ENCODE peak calls at places on chromosome 13, in ten cellular contexts. C, J, P, Y, D, Q, X, Z, E and R are unnamed samples.

GRCh38 chr13:51243832-51244231 is 21.6 kb downstream of the FAM124A start:
- DNase-seq in Y (no peak), C (no peak), E (no peak), X (no peak), J (no peak), D (no peak), P (no peak), Q (peak), Z (no peak), R (no peak)

GRCh38 chr13:58855283-58855682 is 1223.7 kb downstream of the PCDH17 start:
- DNase-seq in D (no peak), E (no peak), X (no peak), Z (no peak), P (peak), Y (no peak), Q (no peak), J (no peak), C (peak), R (no peak)

GRCh38 chr13:26037302-26037701 is 14.5 kb downstream of the SHISA2 start:
- DNase-seq in Y (no peak), J (no peak), P (no peak), Z (no peak), E (no peak), D (no peak), X (peak), C (no peak), Q (peak), R (no peak)

GRCh38 chr13:64753606-64754005 is 2476.5 kb downstream of the PCDH9 start:
- DNase-seq in X (no peak), Y (no peak), J (no peak), C (peak), D (no peak), E (peak), P (no peak), Z (no peak), Q (no peak), R (no peak)

GRCh38 chr13:109575821-109576220 is 210.6 kb downstream of the IRS2 start:
- DNase-seq in Y (no peak), E (no peak), C (no peak), Q (no peak), D (no peak), J (no peak), X (no peak), Z (no peak), P (no peak), R (no peak)

GRCh38 chr13:105272660-105273631 is 1262.5 kb downstream of the EFNB2 start:
- DNase-seq in Q (no peak), P (no peak), E (no peak), X (peak), D (no peak), Z (no peak), Y (no peak), J (no peak), C (no peak), R (no peak)

GRCh38 chr13:73018336-73018735 is 40.5 kb upstream of the KLF5 start:
- DNase-seq in Q (no peak), J (no peak), E (peak), Y (no peak), P (peak), X (no peak), Z (no peak), D (no peak), C (no peak), R (no peak)

GRCh38 chr13:66775196-66775595 is 454.9 kb downstream of the PCDH9 start:
- DNase-seq in Y (no peak), J (no peak), D (no peak), Z (no peak), E (no peak), P (no peak), C (no peak), X (no peak), Q (no peak), R (no peak)

GRCh38 chr13:113350065-113350937 is 13.6 kb downstream of the GRTP1 start:
- DNase-seq in P (no peak), J (no peak), E (no peak), Y (no peak), C (no peak), Z (peak), X (no peak), Q (peak), D (no peak), R (no peak)

GRCh38 chr13:51495300-51495699 is 42.5 kb upstream of the INTS6 start:
- DNase-seq in Q (no peak), C (no peak), E (no peak), X (no peak), Y (no peak), P (no peak), J (no peak), D (no peak), Z (no peak), R (no peak)

GRCh38 chr13:108895220-108895704 is 265.9 kb downstream of the MYO16 start:
- DNase-seq in D (no peak), P (peak), Y (no peak), X (peak), E (peak), C (peak), Q (no peak), Z (no peak), J (peak), R (peak)

GRCh38 chr13:77330009-77330471 is 3.1 kb upstream of the MYCBP2 start:
- DNase-seq in C (peak), Y (no peak), X (peak), D (no peak), Q (no peak), Z (no peak), E (no peak), J (no peak), P (no peak), R (no peak)

GRCh38 chr13:27797228-27797624 is 4.9 kb downstream of the GSX1 start:
- DNase-seq in Y (no peak), C (peak), Q (peak), E (peak), J (no peak), P (no peak), Z (no peak), D (no peak), X (no peak), R (no peak)

GRCh38 chr13:92677571-92677970 is 549.0 kb upstream of the GPC6 start:
- DNase-seq in Z (no peak), Y (no peak), E (no peak), C (no peak), X (no peak), D (no peak), P (no peak), J (no peak), Q (peak), R (no peak)

GRCh38 chr13:27171244-27171829 is at the start of gene USP12:
- DNase-seq in J (peak), X (peak), E (peak), Z (peak), C (peak), D (no peak), Q (peak), P (no peak), Y (peak), R (peak)

GRCh38 chr13:45102136-45102802 is 18.0 kb upstream of the GTF2F2 start:
- DNase-seq in P (no peak), Z (no peak), J (no peak), Q (no peak), C (no peak), X (no peak), E (peak), D (no peak), Y (no peak), R (no peak)

GRCh38 chr13:28001837-28002473 is 13.5 kb upstream of the URAD start:
- DNase-seq in X (no peak), P (no peak), J (no peak), D (no peak), Q (no peak), E (no peak), C (no peak), Z (no peak), Y (no peak), R (no peak)

GRCh38 chr13:113929628-113930615 is 44.0 kb downstream of the C13orf46 start:
- DNase-seq in Y (no peak), J (no peak), P (no peak), X (no peak), E (no peak), C (no peak), Z (no peak), D (no peak), Q (peak), R (no peak)

GRCh38 chr13:43026262-43026661 is 2.9 kb downstream of the DNAJC15 start:
- DNase-seq in D (no peak), X (no peak), J (no peak), C (no peak), Z (no peak), E (no peak), Y (no peak), Q (no peak), P (no peak), R (no peak)

GRCh38 chr13:51158923-51159322 is 47.8 kb upstream of the C13orf42 start:
- DNase-seq in E (no peak), P (no peak), X (no peak), D (no peak), Q (peak), Y (no peak), C (peak), J (no peak), Z (no peak), R (no peak)

GRCh38 chr13:44272692-44273091 is 100.9 kb upstream of the SERP2 start:
- DNase-seq in Q (no peak), E (peak), Z (no peak), C (no peak), Y (no peak), P (peak), D (no peak), J (no peak), X (no peak), R (no peak)

GRCh38 chr13:65595881-65596280 is 1634.3 kb downstream of the PCDH9 start:
- DNase-seq in E (peak), Z (no peak), X (no peak), Y (no peak), D (no peak), P (peak), J (no peak), C (no peak), Q (no peak), R (no peak)

GRCh38 chr13:76709851-76710250 is 176.4 kb downstream of the KCTD12 start:
- DNase-seq in J (no peak), P (no peak), Y (no peak), Q (no peak), X (no peak), D (no peak), Z (no peak), E (peak), C (no peak), R (no peak)

GRCh38 chr13:83709751-83710515 is 172.3 kb downstream of the SLITRK1 start:
- DNase-seq in Z (no peak), Q (no peak), E (no peak), P (peak), D (no peak), Y (no peak), C (no peak), X (no peak), J (no peak), R (no peak)

GRCh38 chr13:112790735-112791641 is 101.2 kb downstream of the ATP11A start:
- DNase-seq in D (no peak), X (no peak), Z (no peak), P (no peak), C (no peak), Y (no peak), Q (no peak), J (no peak), E (peak), R (no peak)

DNA sequence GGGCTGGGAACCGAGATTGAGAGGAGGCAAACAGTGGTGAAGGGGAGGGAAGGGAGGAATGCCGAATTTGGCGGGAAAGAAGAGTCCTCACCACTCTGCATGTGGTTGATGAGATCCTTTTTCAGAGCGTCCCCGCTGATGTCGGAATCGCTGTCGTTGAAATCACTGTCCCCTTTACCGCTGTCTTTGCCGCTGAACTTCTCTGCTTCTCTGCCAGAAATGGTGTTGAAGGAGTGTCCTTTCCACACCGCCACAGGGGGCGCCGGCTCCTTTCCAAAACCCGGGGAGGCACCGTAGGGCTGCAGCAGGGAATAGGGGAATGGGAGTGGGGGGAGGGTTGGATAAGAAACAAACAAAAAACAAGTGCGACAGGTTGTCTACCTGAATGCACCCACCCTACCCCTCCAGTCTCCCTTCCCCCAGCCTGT is 3.1 kb downstream of the PCDH8 start:
- DNase-seq in Q (peak), D (no peak), P (no peak), J (no peak), X (no peak), E (no peak), Z (no peak), Y (no peak), C (no peak), R (peak)
- TF ChIP-seq CTCF in Q (no peak), D (no peak), P (no peak), J (no peak), X (peak), E (no peak), Z (no peak), Y (no peak), C (no peak), R (no peak)

GRCh38 chr13:97220151-97220900 is 1.8 kb upstream of the MBNL2 start:
- DNase-seq in E (no peak), Z (no peak), P (no peak), C (no peak), D (no peak), Q (no peak), Y (no peak), J (no peak), X (no peak), R (no peak)
- TF ChIP-seq CTCF in E (no peak), Z (no peak), P (no peak), C (no peak), D (no peak), Q (no peak), Y (no peak), J (no peak), X (no peak), R (no peak)

GRCh38 chr13:99506632-99507031 is 5.4 kb downstream of the TM9SF2 start:
- DNase-seq in Z (no peak), D (no peak), P (no peak), J (no peak), Q (no peak), X (peak), E (no peak), C (no peak), Y (no peak), R (no peak)

GRCh38 chr13:99507054-99507453 is 5.8 kb downstream of the TM9SF2 start:
- DNase-seq in Q (no peak), P (no peak), J (no peak), X (no peak), E (no peak), Y (no peak), Z (no peak), D (no peak), C (no peak), R (no peak)

GRCh38 chr13:99509477-99509876 is 8.2 kb downstream of the TM9SF2 start:
- DNase-seq in J (no peak), Q (no peak), E (no peak), D (no peak), P (no peak), Z (no peak), C (no peak), Y (no peak), X (no peak), R (no peak)

GRCh38 chr13:99501952-99502310 is 659 bp downstream of the TM9SF2 start:
- DNase-seq in Q (no peak), Z (no peak), E (peak), P (no peak), J (no peak), D (no peak), X (peak), Y (peak), C (peak), R (no peak)

DNA sequence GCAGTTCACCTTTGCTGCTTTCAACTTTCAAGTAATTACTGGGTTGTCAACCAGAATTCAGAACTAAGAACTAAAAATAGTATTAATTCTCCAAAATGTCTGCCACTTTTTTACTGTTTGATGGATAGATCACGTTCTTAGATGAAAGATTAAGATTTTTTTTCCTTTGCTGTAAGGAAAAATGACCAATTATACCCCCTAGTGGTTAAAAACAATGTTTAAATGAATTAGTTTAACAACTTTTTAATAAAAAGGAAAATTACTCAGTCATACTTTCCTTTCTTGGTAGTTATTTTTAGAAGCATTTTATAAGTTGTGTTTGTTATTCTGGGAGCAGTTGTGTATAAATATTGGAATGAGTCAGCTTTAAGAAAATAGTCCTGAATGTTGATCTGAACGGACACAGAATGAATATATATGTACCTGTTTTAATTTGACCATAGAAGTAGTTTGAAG is 4.6 kb downstream of the TM9SF2 start:
- DNase-seq in Y (no peak), J (no peak), Z (no peak), X (peak), E (peak), D (no peak), Q (no peak), C (peak), P (peak), R (no peak)
- TF ChIP-seq CTCF in Y (peak), J (no peak), Z (no peak), X (peak), E (peak), D (peak), Q (peak), C (no peak), P (peak), R (peak)

GRCh38 chr13:30332516-30333165 is 25.3 kb upstream of the KATNAL1 start:
- DNase-seq in C (no peak), Q (no peak), X (no peak), Y (no peak), E (no peak), D (no peak), P (no peak), J (no peak), Z (no peak), R (peak)

GRCh38 chr13:30333601-30334000 is 26.2 kb upstream of the KATNAL1 start:
- DNase-seq in Y (no peak), C (no peak), E (no peak), X (no peak), Q (no peak), J (no peak), P (no peak), D (no peak), Z (no peak), R (no peak)

GRCh38 chr13:30331331-30331771 is 24.0 kb upstream of the KATNAL1 start:
- DNase-seq in Z (peak), X (no peak), Q (no peak), D (no peak), J (no peak), P (no peak), Y (no peak), C (no peak), E (no peak), R (no peak)

GRCh38 chr13:30337061-30337601 is 29.8 kb upstream of the KATNAL1 start:
- DNase-seq in D (no peak), E (no peak), X (no peak), Q (no peak), J (no peak), P (no peak), Z (no peak), Y (no peak), C (no peak), R (no peak)

DNA sequence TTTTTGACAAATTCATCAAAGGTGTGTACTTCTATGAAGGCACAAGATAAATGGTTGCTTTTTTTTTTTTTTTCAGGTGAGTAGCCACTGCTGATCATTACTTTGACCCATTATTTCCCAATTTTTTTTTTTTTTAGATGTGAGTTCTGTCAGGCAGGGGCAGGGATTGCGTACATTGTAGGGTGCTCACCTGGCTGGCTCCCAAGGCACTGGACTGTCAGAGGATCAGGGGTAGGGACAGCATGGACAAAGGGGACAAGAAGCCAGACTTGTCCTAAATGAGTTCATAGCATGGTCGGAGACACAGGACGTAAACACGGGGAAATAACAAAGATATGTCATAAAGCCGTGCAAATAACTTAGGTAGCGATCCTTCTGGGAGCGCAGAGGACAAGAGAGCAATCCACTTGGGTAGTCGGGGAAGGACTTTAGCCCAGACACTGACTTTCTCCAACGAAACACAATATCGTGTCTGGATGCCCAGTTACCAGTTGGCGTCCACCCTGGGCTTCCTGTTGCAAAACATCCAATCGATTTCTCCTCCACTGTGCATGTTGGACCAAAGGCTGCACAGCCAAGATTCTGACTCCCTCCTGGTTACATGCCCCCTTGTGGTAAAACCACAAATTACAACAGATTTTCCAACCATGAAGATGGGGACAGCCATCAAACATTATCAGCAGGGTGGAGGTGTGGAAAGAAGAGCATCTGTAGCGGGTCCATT is 27.5 kb upstream of the KATNAL1 start:
- DNase-seq in Q (peak), P (peak), D (no peak), Y (no peak), Z (no peak), E (peak), J (no peak), C (no peak), X (peak), R (peak)
- TF ChIP-seq CTCF in Q (peak), P (peak), D (peak), Y (peak), Z (no peak), E (peak), J (no peak), C (peak), X (peak), R (peak)

DNA sequence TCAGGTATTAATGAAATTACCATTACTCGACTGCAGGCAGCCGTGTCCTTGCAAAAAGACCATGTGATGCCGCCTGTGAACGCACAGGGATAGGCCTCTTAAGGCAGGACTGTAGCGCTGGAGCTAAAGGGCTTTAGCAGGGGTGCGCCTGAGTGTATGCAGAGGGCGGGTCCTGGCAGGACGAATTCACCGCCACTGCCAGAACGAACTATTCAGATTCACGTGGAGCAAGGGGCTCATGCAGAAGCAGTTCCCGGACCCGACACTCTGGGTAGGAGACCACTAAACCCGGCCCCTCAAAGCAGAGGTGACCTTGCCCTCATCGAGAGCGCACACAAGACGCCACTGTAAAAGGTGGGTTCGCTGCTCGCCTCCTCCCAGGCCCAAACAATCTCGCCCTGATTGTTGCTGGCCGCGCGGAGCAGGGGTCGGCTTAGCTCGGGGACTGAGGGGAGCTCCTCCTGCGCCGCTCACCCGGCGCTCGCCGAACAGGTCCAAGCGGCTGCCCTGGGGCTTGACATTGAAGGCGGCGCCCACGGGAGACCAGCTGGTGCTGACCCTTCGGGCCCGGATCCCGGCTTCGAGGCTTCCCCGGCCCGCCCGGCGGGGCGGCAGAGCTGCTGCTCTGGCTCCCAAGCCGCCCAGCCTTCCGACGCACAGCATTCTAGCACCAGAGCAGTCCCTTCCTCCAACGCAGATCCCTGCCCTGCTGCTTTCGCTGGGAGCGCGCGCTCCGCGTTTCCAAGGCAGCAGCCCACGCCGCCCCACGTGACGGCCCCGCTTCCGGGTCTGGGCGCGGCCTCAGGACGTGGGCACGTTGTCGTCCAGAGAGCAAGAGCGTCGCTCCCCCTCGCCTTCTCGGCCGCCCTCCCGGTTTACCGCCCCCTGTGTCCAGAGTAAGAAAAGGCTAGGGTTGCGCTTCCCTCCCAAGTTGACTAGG is at the start of gene MIPEP:
- DNase-seq in J (peak), Q (peak), Z (peak), E (peak), X (peak), D (peak), P (peak), Y (peak), C (peak), R (peak)
- TF ChIP-seq CTCF in J (peak), Q (peak), Z (peak), E (peak), X (peak), D (peak), P (peak), Y (peak), C (peak), R (peak)